ENCODE peak calls at places on chromosomes 12 and 14, in four cellular contexts. F is ascending aorta, T is right lobe of liver, L is fibroblast of lung. X is an unnamed sample. For H3K4me1, the result is how much of the 10 kb centered on the place peaks cover.

GRCh38 chr12:109764123-109764522 is 50.5 kb downstream of the FAM222A start:
- DNase-seq in T (no peak), F (peak), L (no peak), X (no peak)

GRCh38 chr12:1205512-1206060 is 214.6 kb downstream of the ERC1 start:
- DNase-seq in T (no peak), F (no peak), L (peak), X (no peak)

GRCh38 chr14:22251090-22251489 is 337.9 kb downstream of the DAD1 start:
- DNase-seq in L (no peak), T (no peak), F (no peak), X (no peak)

GRCh38 chr12:129614221-129614885 is 289.5 kb downstream of the TMEM132D start:
- DNase-seq in L (peak), T (no peak), F (no peak), X (no peak)

GRCh38 chr12:106919910-106920544 is 35.7 kb upstream of the TMEM263 start:
- DNase-seq in L (peak), T (no peak), F (no peak), X (no peak)

GRCh38 chr12:120367252-120367923 is 1.6 kb downstream of the MSI1 start:
- DNase-seq in T (no peak), L (peak), F (no peak), X (no peak)

GRCh38 chr14:76941544-76942287 is 86.8 kb downstream of the IRF2BPL start:
- DNase-seq in L (no peak), T (no peak), F (no peak), X (no peak)

GRCh38 chr14:81418057-81418790 is 18.1 kb upstream of the STON2 start:
- DNase-seq in L (no peak), T (no peak), F (no peak), X (no peak)

GRCh38 chr12:113244015-113244983 is 23.0 kb downstream of the TPCN1 start:
- DNase-seq in T (peak), L (no peak), F (peak), X (peak)

GRCh38 chr14:100115236-100115635 is 44.2 kb downstream of the DEGS2 start:
- DNase-seq in F (no peak), L (no peak), T (no peak), X (no peak)

GRCh38 chr12:92403210-92404175 is 257.8 kb upstream of the BTG1 start:
- DNase-seq in L (no peak), T (no peak), F (no peak), X (no peak)

GRCh38 chr12:62512901-62513300 is 46.3 kb downstream of the MON2 start:
- DNase-seq in F (no peak), L (no peak), T (no peak), X (no peak)

GRCh38 chr14:21476526-21476924 is 234 bp downstream of the RAB2B start:
- DNase-seq in T (peak), L (peak), F (no peak), X (no peak)

GRCh38 chr12:16586350-16587109 is 19.4 kb downstream of the LMO3 start:
- DNase-seq in L (peak), T (no peak), F (no peak), X (no peak)

GRCh38 chr12:105574056-105574715 is 243.7 kb downstream of the C12orf75 start:
- DNase-seq in F (peak), T (no peak), L (peak), X (no peak)

GRCh38 chr12:87348071-87348470 is 681.1 kb downstream of the C12orf50 start:
- DNase-seq in F (no peak), L (no peak), T (no peak), X (no peak)
- H3K4me1 ChIP-seq in F (under half), L (under half), T (under half), X (under half)

GRCh38 chr14:63938198-63939005 is 85.6 kb downstream of the SYNE2 start:
- DNase-seq in F (no peak), L (no peak), T (no peak), X (no peak)

GRCh38 chr14:63939006-63939270 is 86.1 kb downstream of the SYNE2 start:
- DNase-seq in F (no peak), L (no peak), T (no peak), X (no peak)

GRCh38 chr14:63933701-63934100 is 80.9 kb downstream of the SYNE2 start:
- DNase-seq in F (no peak), L (no peak), T (no peak), X (no peak)

GRCh38 chr14:63928744-63929174 is 76.0 kb downstream of the SYNE2 start:
- DNase-seq in F (no peak), L (peak), T (no peak), X (no peak)

GRCh38 chr14:63933110-63933509 is 80.3 kb downstream of the SYNE2 start:
- DNase-seq in T (no peak), F (no peak), L (no peak), X (no peak)
- H3K27ac ChIP-seq in T (no peak), F (no peak), L (no peak), X (peak)

DNA sequence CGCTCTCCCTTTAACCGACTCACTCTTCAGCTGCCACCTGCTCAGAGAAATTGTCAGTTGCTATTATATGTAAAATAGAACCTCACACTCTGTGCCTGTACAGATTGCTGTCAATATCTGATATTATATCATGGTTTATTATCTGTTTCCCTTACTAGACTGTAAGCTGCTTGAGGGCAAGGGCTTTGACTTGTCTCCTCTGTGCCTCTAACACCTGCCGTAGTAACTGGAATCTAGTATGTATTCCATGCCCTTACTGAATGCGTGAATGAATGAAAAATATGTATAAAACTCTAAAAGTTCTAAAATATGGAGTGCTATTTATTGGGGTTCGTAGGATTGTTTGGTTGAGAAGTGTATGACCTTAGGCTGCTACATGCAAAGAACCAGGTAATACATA is 1.7 kb upstream of the CD69 start:
- DNase-seq in T (no peak), F (no peak), L (no peak), X (no peak)
- H3K4me1 ChIP-seq in T (under half), F (under half), L (under half), X (under half)

DNA sequence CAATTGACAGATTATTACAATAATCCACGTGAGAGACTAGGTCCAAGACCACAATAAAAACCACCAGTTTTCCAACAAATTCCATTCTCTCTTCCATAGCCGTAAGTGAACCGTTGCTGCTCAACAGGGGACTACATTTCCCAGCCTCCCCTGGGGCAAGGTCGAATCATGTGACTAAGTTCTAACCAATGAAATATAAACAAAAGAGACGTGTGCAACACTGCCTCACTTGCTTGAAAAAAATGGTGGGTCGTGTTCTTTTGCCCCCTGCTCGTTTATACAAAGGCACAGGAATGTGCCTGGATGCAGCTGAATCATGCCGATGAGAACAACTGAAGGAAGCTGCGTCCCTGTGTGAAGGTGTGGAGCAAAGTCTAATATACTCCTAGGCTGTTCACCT is 51.1 kb downstream of the HSPB8 start:
- DNase-seq in L (peak), F (peak), T (no peak), X (no peak)
- H3K27ac ChIP-seq in L (no peak), F (no peak), T (no peak), X (no peak)

DNA sequence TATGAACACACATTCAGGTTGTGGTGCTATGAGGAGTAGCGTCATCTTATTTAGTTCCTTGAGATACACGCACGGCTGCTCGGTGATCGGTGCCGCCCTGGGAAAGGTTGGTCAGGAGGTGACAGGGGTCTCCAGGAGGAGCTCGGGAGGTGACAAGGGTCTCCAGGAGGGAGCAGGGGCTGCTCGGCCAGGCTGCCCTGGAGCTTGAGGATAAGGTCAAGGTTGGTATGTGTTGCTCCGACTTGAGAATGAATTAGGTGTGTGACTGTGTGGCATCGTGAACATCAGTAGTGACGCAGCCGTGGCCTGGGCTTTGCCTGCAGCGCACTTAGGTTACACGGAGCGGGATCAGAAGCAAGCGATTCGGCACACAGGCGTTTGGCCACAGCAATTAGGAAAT is 36.2 kb downstream of the CCDC92 start:
- DNase-seq in F (no peak), L (no peak), T (no peak), X (no peak)
- H3K4me1 ChIP-seq in F (under half), L (under half), T (under half), X (under half)

DNA sequence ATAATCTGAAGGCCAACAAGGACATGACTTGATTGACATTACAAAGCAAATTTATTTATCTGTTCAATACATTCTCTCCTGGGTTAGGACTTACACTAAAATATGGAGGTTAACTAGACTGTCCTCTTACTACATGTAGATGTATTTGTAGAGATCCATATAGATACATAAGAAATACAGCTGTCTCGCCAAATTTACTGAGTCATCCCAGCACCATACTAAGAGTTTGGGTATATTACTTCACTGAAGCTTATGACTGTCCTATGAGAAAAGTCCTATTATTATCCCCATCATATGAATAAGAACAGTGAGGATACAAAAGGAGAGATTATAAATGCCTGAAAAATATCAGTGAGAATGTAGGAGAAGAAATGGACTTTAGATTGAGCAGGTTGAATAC is 44.8 kb upstream of the ACSM4 start:
- DNase-seq in F (no peak), L (no peak), T (no peak), X (no peak)
- H3K27ac ChIP-seq in F (no peak), L (no peak), T (no peak), X (no peak)

GRCh38 chr12:122982963-122983788 is 2.7 kb downstream of the ARL6IP4 start:
- DNase-seq in F (no peak), T (no peak), L (no peak), X (no peak)

GRCh38 chr12:122981587-122982493 is 1.4 kb downstream of the ARL6IP4 start:
- DNase-seq in F (no peak), T (no peak), L (peak), X (no peak)

GRCh38 chr12:122981036-122981471 is 573 bp downstream of the ARL6IP4 start:
- DNase-seq in T (no peak), L (peak), F (no peak), X (no peak)

GRCh38 chr12:122983789-122984515 is 3.5 kb downstream of the ARL6IP4 start:
- DNase-seq in L (peak), F (no peak), T (no peak), X (no peak)

GRCh38 chr12:122982494-122982850 is 2.0 kb downstream of the ARL6IP4 start:
- DNase-seq in F (no peak), L (no peak), T (no peak), X (no peak)
- H3K4me1 ChIP-seq in F (under half), L (under half), T (under half), X (half or more)

DNA sequence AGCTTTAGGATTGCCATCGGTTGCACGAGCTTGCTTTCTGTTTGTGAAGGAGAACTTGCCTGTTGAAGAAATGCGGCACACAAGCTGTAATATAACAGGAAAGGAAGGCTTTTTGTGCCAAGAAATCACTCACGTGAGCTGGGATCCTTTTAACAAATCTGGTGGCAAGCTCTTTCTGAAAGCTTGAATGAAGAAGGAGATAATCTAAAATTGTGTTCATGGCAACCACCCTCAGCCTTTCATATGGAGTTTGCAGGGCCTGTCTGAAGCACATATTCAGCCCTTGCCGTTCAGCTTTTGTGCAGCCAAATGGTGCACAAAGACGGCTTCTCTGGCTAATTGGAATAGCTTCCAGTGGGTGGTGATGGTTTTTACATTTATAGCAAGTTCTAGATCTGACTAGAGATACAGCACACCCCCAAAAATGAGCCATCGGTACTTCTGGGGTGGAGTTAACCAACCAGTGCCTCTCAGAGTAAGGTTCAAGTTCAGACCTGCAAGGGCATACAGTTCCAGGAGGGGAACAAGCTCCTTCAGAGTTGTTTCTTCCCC is 107.4 kb downstream of the AEBP2 start:
- DNase-seq in F (no peak), L (peak), T (no peak), X (no peak)
- H3K27ac ChIP-seq in F (peak), L (peak), T (no peak), X (peak)

GRCh38 chr12:116582610-116583009 is 23.4 kb downstream of the MAP1LC3B2 start:
- DNase-seq in F (no peak), T (no peak), L (peak), X (no peak)

GRCh38 chr12:116583284-116583683 is 24.1 kb downstream of the MAP1LC3B2 start:
- DNase-seq in L (no peak), T (no peak), F (no peak), X (no peak)

GRCh38 chr12:116577149-116577548 is 18.0 kb downstream of the MAP1LC3B2 start:
- DNase-seq in T (no peak), F (no peak), L (no peak), X (no peak)

DNA sequence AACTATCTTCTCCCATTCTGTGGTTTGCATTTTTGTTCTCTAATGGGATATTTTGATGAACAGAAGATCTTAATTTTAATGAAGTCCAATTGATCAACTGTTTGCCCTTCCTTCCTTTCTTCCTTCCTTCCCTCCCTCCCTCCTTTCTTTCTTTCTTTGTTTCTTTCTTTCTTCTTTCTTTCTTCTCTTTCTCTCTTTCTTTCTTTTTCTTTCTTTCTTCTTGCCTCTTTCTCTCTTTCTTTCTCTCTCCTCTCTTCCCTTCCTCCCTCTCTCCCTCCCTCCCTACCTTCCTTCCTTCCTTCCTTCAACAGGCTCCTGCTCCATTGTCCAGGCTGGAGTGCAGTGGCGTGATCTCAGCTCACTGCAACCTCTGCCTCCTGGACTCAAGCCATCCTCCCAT is 18.9 kb downstream of the MAP1LC3B2 start:
- DNase-seq in L (no peak), F (no peak), T (no peak), X (no peak)
- H3K4me1 ChIP-seq in L (under half), F (under half), T (under half), X (under half)

X was measured in tibial nerve.